ENCODE peak calls at places on chromosome 12, in eight cellular contexts. Q is aorta, J is A549, A is heart right ventricle, V is PC-9, R is right atrium auricular region, W is lower lobe of right lung, N is breast epithelium. Z is an unnamed sample.

GRCh38 chr12:6697584-6698351 is 2.8 kb downstream of the PIANP start:
- DNase-seq in J (peak; percentile 82), A (no peak), R (no peak), Q (no peak), V (peak; percentile 43), N (no peak), W (no peak), Z (peak; percentile 99)

GRCh38 chr12:28870839-28871440 is 278.1 kb upstream of the FAR2 start:
- DNase-seq in Q (no peak), V (no peak), R (no peak), J (no peak), N (no peak), W (no peak), A (no peak), Z (no peak)

GRCh38 chr12:53334822-53335221 is 1.3 kb downstream of the SP7 start:
- DNase-seq in R (no peak), V (no peak), W (no peak), Q (no peak), A (no peak), J (no peak), N (no peak), Z (peak; percentile 29)

GRCh38 chr12:55728185-55728931 is 451 bp downstream of the CD63 start:
- DNase-seq in Q (peak; percentile 92), R (no peak), N (no peak), J (peak; percentile 39), W (peak; percentile 89), V (peak; percentile 43), A (peak; percentile 87), Z (no peak)

GRCh38 chr12:127888948-127889347 is 378.0 kb upstream of the TMEM132C start:
- DNase-seq in Q (no peak), N (no peak), J (no peak), W (no peak), A (peak; percentile 14), R (no peak), V (no peak), Z (peak; percentile 43)

GRCh38 chr12:63802012-63802608 is 22.4 kb downstream of the RXYLT1 start:
- DNase-seq in Q (no peak), W (no peak), A (no peak), J (peak; percentile 33), R (no peak), N (no peak), V (no peak), Z (peak; percentile 72)

GRCh38 chr12:43551271-43551970 is 582 bp downstream of the ADAMTS20 start:
- DNase-seq in V (no peak), J (no peak), A (no peak), R (no peak), W (no peak), N (no peak), Q (no peak), Z (peak; percentile 67)

GRCh38 chr12:64116969-64117368 is 105.1 kb downstream of the KICS2 start:
- DNase-seq in J (no peak), A (no peak), V (no peak), N (no peak), Q (no peak), W (no peak), R (no peak), Z (no peak)

GRCh38 chr12:66550626-66551025 is 128.2 kb downstream of the GRIP1 start:
- DNase-seq in V (no peak), N (no peak), Q (no peak), A (no peak), R (no peak), W (no peak), J (no peak), Z (no peak)

GRCh38 chr12:103997277-103997900 is 31.7 kb downstream of the TDG start:
- DNase-seq in V (no peak), A (peak; percentile 48), Q (no peak), J (no peak), W (no peak), N (no peak), R (peak; percentile 86), Z (peak; percentile 14)

GRCh38 chr12:83313827-83314226 is 627.1 kb downstream of the TMTC2 start:
- DNase-seq in V (no peak), W (no peak), A (no peak), Q (no peak), J (no peak), R (no peak), N (no peak), Z (no peak)

GRCh38 chr12:10634427-10634826 is 21.0 kb upstream of the MAGOHB start:
- DNase-seq in J (no peak), A (no peak), N (no peak), W (no peak), R (no peak), V (peak; percentile 89), Q (no peak), Z (no peak)

GRCh38 chr12:52168019-52168717 is 23.6 kb downstream of the KRT80 start:
- DNase-seq in J (peak; percentile 57), R (no peak), Q (no peak), A (peak; percentile 37), W (no peak), V (no peak), N (no peak), Z (peak; percentile 76)

GRCh38 chr12:5138845-5139244 is 95.2 kb downstream of the KCNA5 start:
- DNase-seq in Q (no peak), J (no peak), R (no peak), N (no peak), A (no peak), W (no peak), V (no peak), Z (no peak)

GRCh38 chr12:115869604-115870003 is 407.9 kb downstream of the MED13L start:
- DNase-seq in R (no peak), J (no peak), W (no peak), N (no peak), A (no peak), Q (no peak), V (no peak), Z (no peak)

GRCh38 chr12:112178796-112179195 is 53.4 kb downstream of the TRAFD1 start:
- DNase-seq in J (no peak), Q (no peak), A (no peak), W (no peak), N (no peak), R (no peak), V (no peak), Z (no peak)

DNA sequence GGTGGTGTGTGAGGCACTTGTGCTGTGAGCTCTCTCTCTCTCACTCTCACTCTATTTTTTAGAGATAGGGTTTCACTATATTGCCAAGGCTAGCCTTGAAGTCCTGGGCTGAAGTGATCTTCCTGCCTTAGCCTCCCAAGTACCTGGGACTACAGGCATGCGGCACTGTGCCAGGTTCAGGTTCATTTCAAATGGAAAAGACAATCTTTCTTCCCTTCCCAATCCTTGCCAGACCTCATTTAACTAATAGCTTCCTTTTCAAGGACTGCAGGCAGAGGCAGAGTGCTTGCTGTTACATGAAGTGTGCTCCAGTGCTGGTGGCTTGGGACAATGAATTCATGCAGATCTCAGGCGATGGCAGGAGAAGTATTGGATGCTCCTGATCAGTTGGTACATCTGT is 73.2 kb upstream of the BICD1 start:
- DNase-seq in J (no peak), Q (no peak), A (no peak), N (no peak), W (no peak), R (no peak), V (no peak), Z (no peak)
- H3K27ac ChIP-seq in J (no peak overlapping the region), Q (no peak overlapping the region), A (no peak overlapping the region), N (no peak overlapping the region), W (no peak overlapping the region), R (no peak overlapping the region), V (no peak overlapping the region), Z (no peak overlapping the region)

GRCh38 chr12:59320112-59320511 is 275.7 kb upstream of the SLC16A7 start:
- DNase-seq in R (no peak), V (no peak), N (no peak), A (no peak), W (no peak), Q (no peak), J (no peak), Z (no peak)

GRCh38 chr12:59317598-59317997 is 278.2 kb upstream of the SLC16A7 start:
- DNase-seq in V (no peak), N (no peak), Q (no peak), R (no peak), W (no peak), J (no peak), A (no peak), Z (peak; percentile 31)

GRCh38 chr12:59318940-59319339 is 276.9 kb upstream of the SLC16A7 start:
- DNase-seq in A (no peak), N (no peak), V (no peak), J (no peak), W (no peak), R (no peak), Q (no peak), Z (no peak)

GRCh38 chr12:59322473-59322872 is 273.4 kb upstream of the SLC16A7 start:
- DNase-seq in R (no peak), W (no peak), N (no peak), V (no peak), J (no peak), Q (no peak), A (no peak), Z (no peak)

DNA sequence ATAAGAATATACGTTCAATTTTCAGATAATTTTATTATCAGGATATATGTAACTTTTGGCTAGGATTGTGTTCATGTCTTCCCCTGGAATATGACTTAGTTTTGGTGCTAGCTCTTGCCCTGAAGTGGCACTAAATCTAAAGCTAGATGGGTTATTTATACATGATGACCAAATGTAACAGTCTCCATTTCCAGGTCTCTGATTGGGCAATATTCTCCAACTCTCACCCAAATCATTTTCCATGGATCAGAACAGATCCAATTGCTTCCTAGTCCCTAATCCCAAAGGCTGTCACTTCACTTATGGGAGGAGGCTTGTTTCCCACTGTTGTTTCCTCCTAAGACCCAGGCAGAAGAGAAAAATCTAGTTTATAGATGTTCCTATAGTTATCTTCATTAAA is 274.6 kb upstream of the SLC16A7 start:
- DNase-seq in Q (no peak), W (no peak), R (no peak), A (no peak), J (no peak), V (no peak), N (no peak), Z (no peak)
- H3K27ac ChIP-seq in Q (no peak overlapping the region), W (no peak overlapping the region), R (no peak overlapping the region), A (no peak overlapping the region), J (no peak overlapping the region), V (no peak overlapping the region), N (no peak overlapping the region), Z (no peak overlapping the region)

GRCh38 chr12:98402671-98403070 is 112.7 kb upstream of the TMPO start:
- DNase-seq in Q (no peak), J (no peak), R (no peak), W (no peak), A (no peak), V (no peak), N (no peak), Z (no peak)
- H3K27ac ChIP-seq in Q (no peak overlapping the region), J (peak overlapping the region; percentile 89), R (no peak overlapping the region), W (no peak overlapping the region), A (no peak overlapping the region), V (peak overlapping the region; percentile 80), N (no peak overlapping the region), Z (no peak overlapping the region)

DNA sequence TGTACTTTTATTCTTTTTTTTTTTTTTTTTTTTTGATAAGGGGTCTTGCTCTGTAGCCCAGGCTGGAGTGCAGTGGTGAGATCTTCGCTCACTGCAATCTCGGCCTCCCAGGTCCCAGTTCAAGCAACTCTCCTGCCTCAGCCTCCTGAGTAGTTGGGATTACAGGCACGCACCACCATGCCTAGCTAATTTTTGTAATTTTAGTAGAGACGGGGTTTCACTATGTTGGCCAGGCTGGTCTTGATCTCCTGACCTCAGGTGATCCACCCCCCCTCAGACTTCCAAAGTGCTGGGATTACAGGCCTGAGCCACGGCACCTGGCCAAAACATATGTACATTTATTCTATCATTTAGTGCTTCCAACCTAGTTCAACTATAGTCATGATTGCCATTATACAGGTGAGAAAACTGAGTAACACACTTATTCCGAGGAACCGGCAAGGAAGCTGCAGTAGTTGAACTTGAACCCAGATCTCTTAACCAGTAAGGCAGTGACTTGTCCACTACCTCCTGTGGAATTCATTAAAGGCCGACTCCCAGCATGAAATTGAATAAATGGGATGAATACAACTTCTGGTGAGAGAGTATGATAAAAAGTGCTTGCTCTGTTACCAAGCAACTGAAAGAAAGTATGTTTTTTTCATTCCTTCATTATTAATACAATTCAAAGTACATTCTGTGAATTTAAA is 755 bp upstream of the ATF7IP start:
- DNase-seq in R (no peak), J (no peak), V (no peak), W (no peak), Q (no peak), N (no peak), A (no peak), Z (no peak)
- H3K27ac ChIP-seq in R (peak overlapping the region; percentile 99), J (peak overlapping the region; percentile 94), V (peak overlapping the region; percentile 89), W (peak overlapping the region; percentile 98), Q (no peak overlapping the region), N (peak overlapping the region; percentile 97), A (peak overlapping the region; percentile 97), Z (peak overlapping the region; percentile 90)